ENCODE peak calls at places on chromosomes 7 and 10, in nine cellular contexts. F is Right ventricle myocardium superior; S is upper lobe of right lung; X is T-cell; G is activated CD8-positive, alpha-beta memory T cell treated with anti-CD3 and anti-CD28 coated beads, Interleukin-2, amount 10 ng/mL, durations not matched to agents 7 days and 5 days; O is psoas muscle; U is activated CD4-positive, CD25-positive, alpha-beta regulatory T cell treated with anti-CD3 and anti-CD28 coated beads, Interleukin-2, amount 50 U/mL, for 24 hours; Q is activated CD4-positive, alpha-beta T cell treated with anti-CD3 and anti-CD28 coated beads for 36 hours; L is esophagus mucosa. K is an unnamed sample.

GRCh38 chr7:99393363-99394187 is 14.8 kb downstream of the PDAP1 start:
- ATAC-seq in S (peak), F (peak), Q (no peak), U (peak), O (peak), X (no peak), G (no peak), L (no peak), K (peak)

GRCh38 chr7:112505495-112505894 is 24.7 kb downstream of the LSMEM1 start:
- ATAC-seq in G (no peak), Q (no peak), U (no peak), S (no peak), L (no peak), F (peak), O (no peak), X (no peak), K (no peak)

GRCh38 chr7:30984359-30985107 is 20.8 kb downstream of the GHRHR start:
- ATAC-seq in F (no peak), G (no peak), U (no peak), S (no peak), Q (peak), O (no peak), X (no peak), L (peak), K (no peak)

GRCh38 chr7:138750473-138750872 is 47.3 kb upstream of the TMEM213 start:
- ATAC-seq in U (no peak), G (no peak), S (peak), X (no peak), Q (no peak), O (no peak), F (no peak), L (no peak), K (no peak)

GRCh38 chr10:113319450-113319849 is 233.4 kb upstream of the HABP2 start:
- ATAC-seq in Q (no peak), S (no peak), O (no peak), L (no peak), X (no peak), U (no peak), F (no peak), G (no peak), K (no peak)

GRCh38 chr10:72509206-72509799 is 116.6 kb downstream of the MICU1 start:
- ATAC-seq in L (no peak), S (no peak), G (peak), X (no peak), U (no peak), O (no peak), Q (peak), F (no peak), K (no peak)

GRCh38 chr7:2950578-2950977 is 93.1 kb downstream of the CARD11 start:
- ATAC-seq in S (peak), O (no peak), X (no peak), F (no peak), U (no peak), G (no peak), L (no peak), Q (no peak), K (no peak)

GRCh38 chr10:56085376-56085775 is 275.7 kb downstream of the ZWINT start:
- ATAC-seq in Q (no peak), O (no peak), L (no peak), S (no peak), F (no peak), X (no peak), U (no peak), G (no peak), K (no peak)

GRCh38 chr10:59779656-59780521 is 26.6 kb upstream of the MRLN start:
- ATAC-seq in U (no peak), G (no peak), S (no peak), Q (no peak), F (peak), O (peak), X (no peak), L (no peak), K (no peak)

GRCh38 chr10:1600861-1601260 is 136.5 kb downstream of the ADARB2 start:
- ATAC-seq in F (no peak), G (no peak), X (no peak), S (no peak), L (peak), O (no peak), U (no peak), Q (no peak), K (no peak)

GRCh38 chr7:101936612-101937231 is 119.3 kb downstream of the CUX1 start:
- ATAC-seq in O (peak), F (peak), L (peak), G (no peak), Q (no peak), U (no peak), S (peak), X (no peak), K (peak)

GRCh38 chr7:101303102-101303701 is 18.4 kb downstream of the IFT22 start:
- ATAC-seq in L (no peak), Q (no peak), S (peak), U (no peak), F (no peak), X (no peak), O (no peak), G (no peak), K (no peak)

GRCh38 chr10:95837368-95837776 is 70.4 kb upstream of the CC2D2B start:
- ATAC-seq in G (no peak), L (peak), Q (no peak), F (no peak), O (no peak), U (no peak), X (no peak), S (no peak), K (no peak)

GRCh38 chr10:680146-680545 is 9.3 kb downstream of the DIP2C start:
- ATAC-seq in L (no peak), G (no peak), X (no peak), U (no peak), F (peak), S (no peak), Q (no peak), O (peak), K (peak)

GRCh38 chr10:63921932-63922713 is 400.9 kb downstream of the REEP3 start:
- ATAC-seq in U (no peak), Q (no peak), S (no peak), G (no peak), L (no peak), O (no peak), X (no peak), F (no peak), K (no peak)

GRCh38 chr7:20362574-20363253 is 32.0 kb downstream of the ITGB8 start:
- ATAC-seq in O (no peak), L (no peak), U (no peak), F (no peak), S (no peak), G (no peak), X (no peak), Q (no peak), K (no peak)

GRCh38 chr7:120677535-120677934 is 180.4 kb downstream of the TSPAN12 start:
- ATAC-seq in L (no peak), S (no peak), Q (no peak), G (no peak), O (no peak), X (no peak), F (no peak), U (no peak), K (no peak)

GRCh38 chr10:6766061-6766460 is 186.0 kb upstream of the PRKCQ start:
- ATAC-seq in L (no peak), O (peak), S (no peak), Q (no peak), F (peak), U (no peak), X (no peak), G (no peak), K (peak)

GRCh38 chr7:106022193-106022821 is 59.2 kb downstream of the CDHR3 start:
- ATAC-seq in Q (peak), U (peak), X (peak), S (peak), L (peak), F (no peak), G (peak), O (no peak), K (no peak)

GRCh38 chr10:46543379-46544014 is 13.0 kb downstream of the GPRIN2 start:
- ATAC-seq in U (no peak), F (no peak), O (no peak), Q (no peak), X (no peak), S (no peak), L (no peak), G (no peak), K (no peak)

GRCh38 chr7:34612671-34613070 is 45.3 kb upstream of the NPSR1 start:
- ATAC-seq in L (no peak), X (no peak), S (peak), F (peak), G (no peak), O (no peak), U (no peak), Q (no peak), K (no peak)

GRCh38 chr7:139212133-139212532 is 18.9 kb upstream of the UBN2 start:
- ATAC-seq in X (no peak), L (no peak), O (no peak), G (no peak), F (no peak), U (no peak), S (no peak), Q (no peak), K (no peak)

GRCh38 chr7:142815099-142815498 is 39.8 kb upstream of the EPHB6 start:
- ATAC-seq in L (no peak), Q (peak), S (no peak), O (no peak), U (no peak), X (no peak), F (no peak), G (no peak), K (no peak)

GRCh38 chr10:87763086-87763861 is 54.8 kb downstream of the ATAD1 start:
- ATAC-seq in Q (no peak), G (no peak), O (no peak), X (no peak), L (no peak), S (no peak), F (no peak), U (no peak), K (no peak)

GRCh38 chr10:63700209-63700934 is 179.2 kb downstream of the REEP3 start:
- ATAC-seq in S (peak), G (peak), X (no peak), F (peak), Q (peak), L (peak), O (peak), U (peak), K (peak)